ENCODE peak calls at places on chromosomes 6 and 20, in six cellular contexts. One of them, this sample, is unnamed.

GRCh38 chr6:138662474-138662873 is 111.1 kb upstream of the CCDC28A start:
- DNase-seq in GM12878: no peak
- DNase-seq in H1: no peak
- DNase-seq in HepG2: peak; percentile 53
- DNase-seq in GM12891: no peak
- DNase-seq in K562: no peak
- DNase-seq in this sample: no peak

GRCh38 chr20:41142241-41142640 is 4.9 kb downstream of the PLCG1 start:
- DNase-seq in K562: no peak
- DNase-seq in GM12878: no peak
- DNase-seq in H1: no peak
- DNase-seq in GM12891: no peak
- DNase-seq in HepG2: no peak
- DNase-seq in this sample: no peak

GRCh38 chr6:126698732-126699240 is 358.9 kb downstream of the CENPW start:
- DNase-seq in HepG2: no peak
- DNase-seq in K562: no peak
- DNase-seq in GM12878: no peak
- DNase-seq in GM12891: no peak
- DNase-seq in H1: no peak
- DNase-seq in this sample: no peak

GRCh38 chr20:43092689-43093088 is 97.0 kb downstream of the PTPRT start:
- DNase-seq in GM12878: no peak
- DNase-seq in HepG2: no peak
- DNase-seq in H1: no peak
- DNase-seq in K562: no peak
- DNase-seq in GM12891: no peak
- DNase-seq in this sample: no peak

GRCh38 chr6:19997104-19997503 is 159.9 kb downstream of the ID4 start:
- DNase-seq in GM12878: no peak
- DNase-seq in H1: no peak
- DNase-seq in HepG2: no peak
- DNase-seq in GM12891: no peak
- DNase-seq in K562: no peak
- DNase-seq in this sample: no peak

GRCh38 chr20:32535316-32535952 is 49.7 kb downstream of the NOL4L start:
- DNase-seq in H1: no peak
- DNase-seq in HepG2: no peak
- DNase-seq in GM12891: no peak
- DNase-seq in K562: no peak
- DNase-seq in GM12878: no peak
- DNase-seq in this sample: no peak

GRCh38 chr6:32622545-32623401 is 14.4 kb upstream of the HLA-DQA1 start:
- DNase-seq in GM12891: peak; percentile 20
- DNase-seq in GM12878: peak; percentile 96
- DNase-seq in H1: peak; percentile 31
- DNase-seq in HepG2: peak; percentile 28
- DNase-seq in K562: no peak
- DNase-seq in this sample: peak; percentile 39

GRCh38 chr20:64114356-64114971 is 7.1 kb upstream of the NPBWR2 start:
- DNase-seq in GM12878: no peak
- DNase-seq in H1: no peak
- DNase-seq in HepG2: no peak
- DNase-seq in K562: no peak
- DNase-seq in GM12891: no peak
- DNase-seq in this sample: no peak

GRCh38 chr6:141580988-141581387 is 551.7 kb upstream of the GJE1 start:
- DNase-seq in HepG2: no peak
- DNase-seq in GM12891: no peak
- DNase-seq in GM12878: no peak
- DNase-seq in H1: no peak
- DNase-seq in K562: no peak
- DNase-seq in this sample: no peak

GRCh38 chr20:47099749-47100515 is 205.3 kb downstream of the EYA2 start:
- DNase-seq in GM12891: no peak
- DNase-seq in H1: no peak
- DNase-seq in HepG2: no peak
- DNase-seq in K562: no peak
- DNase-seq in GM12878: no peak
- DNase-seq in this sample: no peak

GRCh38 chr20:47989957-47990356 is 204.7 kb upstream of the SULF2 start:
- DNase-seq in GM12891: no peak
- DNase-seq in HepG2: no peak
- DNase-seq in GM12878: no peak
- DNase-seq in H1: no peak
- DNase-seq in K562: no peak
- DNase-seq in this sample: no peak

GRCh38 chr6:166460473-166461437 is 78.0 kb upstream of the MPC1 start:
- DNase-seq in GM12891: no peak
- DNase-seq in K562: no peak
- DNase-seq in GM12878: no peak
- DNase-seq in H1: no peak
- DNase-seq in HepG2: no peak
- DNase-seq in this sample: no peak

GRCh38 chr6:145669627-145670034 is 65.7 kb downstream of the EPM2A start:
- DNase-seq in GM12891: no peak
- DNase-seq in GM12878: no peak
- DNase-seq in K562: no peak
- DNase-seq in HepG2: no peak
- DNase-seq in H1: no peak
- DNase-seq in this sample: no peak

GRCh38 chr20:19995220-19995863 is 21.8 kb upstream of the NAA20 start:
- DNase-seq in GM12878: no peak
- DNase-seq in K562: peak; percentile 46
- DNase-seq in H1: no peak
- DNase-seq in HepG2: peak; percentile 63
- DNase-seq in GM12891: no peak
- DNase-seq in this sample: no peak

GRCh38 chr6:139732451-139732850 is 358.0 kb upstream of the CITED2 start:
- DNase-seq in GM12878: no peak
- DNase-seq in H1: no peak
- DNase-seq in K562: no peak
- DNase-seq in HepG2: no peak
- DNase-seq in GM12891: no peak
- DNase-seq in this sample: no peak

GRCh38 chr20:10519361-10520048 is 84.4 kb downstream of the SLX4IP start:
- DNase-seq in GM12891: no peak
- DNase-seq in HepG2: no peak
- DNase-seq in GM12878: peak; percentile 28
- DNase-seq in H1: no peak
- DNase-seq in K562: no peak
- DNase-seq in this sample: no peak

GRCh38 chr6:10954590-10955010 is 67.7 kb downstream of the SYCP2L start:
- DNase-seq in GM12891: peak; percentile 37
- DNase-seq in HepG2: peak; percentile 82
- DNase-seq in H1: peak; percentile 63
- DNase-seq in K562: peak; percentile 81
- DNase-seq in GM12878: peak; percentile 31
- DNase-seq in this sample: peak; percentile 29

GRCh38 chr6:31954511-31954910 is 4.3 kb downstream of the NELFE start:
- DNase-seq in HepG2: no peak
- DNase-seq in GM12878: no peak
- DNase-seq in GM12891: no peak
- DNase-seq in K562: no peak
- DNase-seq in H1: no peak
- DNase-seq in this sample: no peak

GRCh38 chr6:36328600-36328999 is 8.1 kb downstream of the BNIP5 start:
- DNase-seq in GM12891: no peak
- DNase-seq in GM12878: no peak
- DNase-seq in K562: no peak
- DNase-seq in H1: no peak
- DNase-seq in HepG2: no peak
- DNase-seq in this sample: no peak

DNA sequence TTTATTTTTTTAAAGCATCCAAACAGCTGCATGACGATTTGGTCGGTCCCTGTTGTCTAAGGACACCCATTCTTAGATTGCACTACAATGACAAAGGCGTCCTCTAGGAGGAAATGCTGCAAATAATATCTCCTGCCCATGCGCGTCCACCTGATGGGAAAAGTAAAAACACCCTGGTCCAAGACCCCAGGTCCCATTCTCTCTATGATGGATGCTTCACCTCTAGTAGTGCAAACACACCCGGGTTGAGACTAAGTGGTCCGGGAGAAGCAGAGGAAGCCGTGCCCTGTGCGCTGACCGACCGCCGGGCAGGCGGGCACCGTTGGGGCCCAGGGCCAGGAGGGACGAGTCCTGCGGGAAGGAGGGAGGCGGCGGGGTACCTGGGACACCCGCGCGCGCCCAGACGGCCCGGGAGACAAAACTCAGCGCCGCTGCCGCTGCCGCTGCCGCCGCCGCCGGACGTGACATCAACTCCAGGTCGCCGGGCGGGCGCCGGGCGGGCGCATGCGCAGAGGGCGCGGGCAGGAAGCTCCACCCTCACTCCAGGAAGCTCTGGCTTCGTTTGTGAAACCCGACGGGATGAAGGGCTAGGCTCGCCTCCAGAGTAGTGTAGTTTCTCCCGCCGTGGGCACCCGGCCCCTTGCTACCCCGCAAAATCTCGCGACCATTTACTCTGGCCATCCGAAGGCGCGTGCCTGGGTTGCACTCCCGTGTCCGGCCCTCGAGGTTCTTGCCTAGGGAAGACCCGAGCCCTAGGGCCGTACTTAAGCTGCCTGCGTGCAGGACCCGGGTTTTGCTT is at the start of gene TBC1D7:
- DNase-seq in GM12878: peak; percentile 63
- DNase-seq in K562: peak; percentile 98
- DNase-seq in HepG2: peak; percentile 92
- DNase-seq in GM12891: peak; percentile 77
- DNase-seq in H1: peak; percentile 79
- DNase-seq in this sample: peak; percentile 80
- TF ChIP-seq POLR2A in GM12878: peak; percentile 92
- TF ChIP-seq POLR2A in K562: peak; percentile 93
- TF ChIP-seq POLR2A in HepG2: peak; percentile 74
- TF ChIP-seq POLR2A in GM12891: peak; percentile 89
- TF ChIP-seq POLR2A in H1: peak; percentile 65
- TF ChIP-seq POLR2A in this sample: peak; percentile 92

GRCh38 chr6:5786321-5787053 is 220.2 kb downstream of the NRN1 start:
- DNase-seq in GM12891: no peak
- DNase-seq in K562: no peak
- DNase-seq in HepG2: no peak
- DNase-seq in H1: no peak
- DNase-seq in GM12878: no peak
- DNase-seq in this sample: no peak
- TF ChIP-seq TAF1 in GM12891: no peak
- TF ChIP-seq TAF1 in K562: no peak
- TF ChIP-seq TAF1 in HepG2: no peak
- TF ChIP-seq TAF1 in H1: no peak
- TF ChIP-seq TAF1 in GM12878: no peak
- TF ChIP-seq TAF1 in this sample: no peak

GRCh38 chr6:134178230-134179044 is 126.0 kb upstream of the SLC2A12 start:
- DNase-seq in K562: peak; percentile 61
- DNase-seq in GM12878: peak; percentile 53
- DNase-seq in H1: peak; percentile 75
- DNase-seq in GM12891: no peak
- DNase-seq in HepG2: peak; percentile 78
- DNase-seq in this sample: peak; percentile 22
- TF ChIP-seq POLR2AphosphoS5 in K562: no peak
- TF ChIP-seq POLR2AphosphoS5 in GM12878: no peak
- TF ChIP-seq POLR2AphosphoS5 in H1: no peak
- TF ChIP-seq POLR2AphosphoS5 in GM12891: no peak
- TF ChIP-seq POLR2AphosphoS5 in HepG2: no peak
- TF ChIP-seq POLR2AphosphoS5 in this sample: no peak

DNA sequence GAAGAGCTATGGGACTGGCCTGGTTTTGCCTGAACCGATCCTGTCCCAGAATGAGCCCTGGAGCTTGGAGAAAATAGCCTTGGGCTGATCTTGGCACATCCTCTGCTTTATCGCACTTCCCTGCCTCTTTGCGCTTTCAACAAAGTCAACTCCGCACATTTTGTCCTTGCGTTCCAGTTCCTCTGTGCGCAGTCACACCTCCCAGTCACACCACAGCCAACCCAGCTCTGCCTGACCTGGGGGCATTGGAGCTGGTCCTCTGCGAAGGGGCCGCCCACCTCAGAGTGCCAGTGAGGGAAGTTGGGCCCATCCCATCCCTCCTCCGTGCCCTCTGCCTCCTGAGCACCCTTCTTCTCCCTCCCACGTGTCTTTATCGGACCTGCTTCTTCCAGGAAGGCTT is 16.9 kb upstream of the UQCC2 start:
- DNase-seq in H1: no peak
- DNase-seq in GM12878: no peak
- DNase-seq in GM12891: no peak
- DNase-seq in K562: no peak
- DNase-seq in HepG2: no peak
- DNase-seq in this sample: no peak
- TF ChIP-seq POLR2A in H1: no peak
- TF ChIP-seq POLR2A in GM12878: no peak
- TF ChIP-seq POLR2A in GM12891: no peak
- TF ChIP-seq POLR2A in K562: no peak
- TF ChIP-seq POLR2A in HepG2: no peak
- TF ChIP-seq POLR2A in this sample: no peak

GRCh38 chr6:170004585-170005210 is 253.3 kb downstream of the ERMARD start:
- DNase-seq in GM12891: no peak
- DNase-seq in GM12878: no peak
- DNase-seq in HepG2: no peak
- DNase-seq in H1: no peak
- DNase-seq in K562: no peak
- DNase-seq in this sample: no peak

GRCh38 chr6:170006524-170007467 is 255.4 kb downstream of the ERMARD start:
- DNase-seq in GM12878: no peak
- DNase-seq in K562: no peak
- DNase-seq in H1: peak; percentile 82
- DNase-seq in HepG2: no peak
- DNase-seq in GM12891: no peak
- DNase-seq in this sample: no peak

GRCh38 chr6:170007468-170008240 is 256.2 kb downstream of the ERMARD start:
- DNase-seq in HepG2: no peak
- DNase-seq in H1: no peak
- DNase-seq in K562: no peak
- DNase-seq in GM12878: no peak
- DNase-seq in GM12891: no peak
- DNase-seq in this sample: no peak

GRCh38 chr6:170008386-170008785 is 257.0 kb downstream of the ERMARD start:
- DNase-seq in GM12891: no peak
- DNase-seq in H1: no peak
- DNase-seq in HepG2: no peak
- DNase-seq in K562: no peak
- DNase-seq in GM12878: no peak
- DNase-seq in this sample: no peak

GRCh38 chr6:170005680-170006470 is 254.5 kb downstream of the ERMARD start:
- DNase-seq in HepG2: no peak
- DNase-seq in GM12891: no peak
- DNase-seq in H1: no peak
- DNase-seq in GM12878: no peak
- DNase-seq in K562: no peak
- DNase-seq in this sample: no peak
- TF ChIP-seq TAF1 in HepG2: no peak
- TF ChIP-seq TAF1 in GM12891: no peak
- TF ChIP-seq TAF1 in H1: no peak
- TF ChIP-seq TAF1 in GM12878: no peak
- TF ChIP-seq TAF1 in K562: no peak
- TF ChIP-seq TAF1 in this sample: no peak

GRCh38 chr6:159035891-159036290 is 8.9 kb downstream of the TAGAP start:
- DNase-seq in GM12891: no peak
- DNase-seq in K562: no peak
- DNase-seq in H1: no peak
- DNase-seq in GM12878: no peak
- DNase-seq in HepG2: no peak
- DNase-seq in this sample: no peak
- TF ChIP-seq POLR2AphosphoS5 in GM12891: no peak
- TF ChIP-seq POLR2AphosphoS5 in K562: no peak
- TF ChIP-seq POLR2AphosphoS5 in H1: no peak
- TF ChIP-seq POLR2AphosphoS5 in GM12878: no peak
- TF ChIP-seq POLR2AphosphoS5 in HepG2: no peak
- TF ChIP-seq POLR2AphosphoS5 in this sample: peak; percentile 58

This sample was measured in GM12892.